ENCODE peak calls at places on chromosomes 13 and 19, in ten cellular contexts. D is psoas muscle, C is kidney, H is testis, X is uterus, S is IMR-90, T is gastrocnemius medialis, Y is neural progenitor cell, B is lower lobe of right lung, M is heart left ventricle. R is an unnamed sample.
A peak's percentile ranks its signal among the peaks of the same experiment; 100 is the strongest.

GRCh38 chr13:91045351-91046034 is 302.0 kb upstream of the MIR17HG start:
- DNase-seq in D (no peak), X (no peak), S (no peak), H (no peak), C (no peak), T (no peak), B (no peak), M (no peak), Y (peak; percentile 26), R (no peak)

GRCh38 chr19:48630289-48631036 is 6.7 kb downstream of the DBP start:
- DNase-seq in T (peak; percentile 64), B (peak; percentile 75), M (peak; percentile 89), S (no peak), X (peak; percentile 74), H (peak; percentile 92), Y (peak; percentile 80), C (peak; percentile 92), D (peak; percentile 68), R (peak; percentile 91)

GRCh38 chr13:97627566-97627965 is 193.6 kb downstream of the RAP2A start:
- DNase-seq in Y (peak; percentile 20), H (peak; percentile 54), D (peak; percentile 69), M (peak; percentile 39), X (peak; percentile 19), S (peak; percentile 95), B (no peak), T (peak; percentile 78), C (peak; percentile 77), R (no peak)

GRCh38 chr13:92843549-92843948 is 383.1 kb upstream of the GPC6 start:
- DNase-seq in C (no peak), Y (no peak), B (no peak), H (no peak), X (no peak), M (no peak), T (no peak), S (peak; percentile 69), D (no peak), R (no peak)

GRCh38 chr19:676343-677105 is at the start of gene FSTL3:
- DNase-seq in S (no peak), H (no peak), B (no peak), Y (peak; percentile 52), D (peak; percentile 58), C (peak; percentile 78), M (no peak), X (peak; percentile 34), T (no peak), R (no peak)

GRCh38 chr13:23678768-23679167 is 108.6 kb downstream of the TNFRSF19 start:
- DNase-seq in C (no peak), T (no peak), X (no peak), Y (no peak), S (no peak), M (no peak), D (no peak), H (no peak), B (no peak), R (no peak)

GRCh38 chr19:58346961-58347929 is 6.0 kb downstream of the A1BG start:
- DNase-seq in X (peak; percentile 68), H (peak; percentile 65), D (peak; percentile 54), M (peak; percentile 60), C (peak; percentile 93), Y (peak; percentile 89), T (no peak), B (peak; percentile 72), S (peak; percentile 63), R (peak; percentile 91)

GRCh38 chr13:99312493-99312883 is 5.3 kb upstream of the GPR183 start:
- DNase-seq in X (peak; percentile 63), M (peak; percentile 75), T (peak; percentile 87), C (no peak), D (peak; percentile 84), Y (no peak), S (peak; percentile 39), H (peak; percentile 53), B (peak; percentile 75), R (no peak)

GRCh38 chr19:3618144-3618810 is 8.3 kb downstream of the CACTIN start:
- DNase-seq in T (no peak), D (peak; percentile 80), S (peak; percentile 29), C (peak; percentile 87), X (peak; percentile 64), B (no peak), Y (peak; percentile 78), M (peak; percentile 76), H (peak; percentile 66), R (peak; percentile 90)

GRCh38 chr19:52296400-52296772 is 583 bp upstream of the ZNF480 start:
- DNase-seq in M (no peak), D (no peak), C (no peak), T (no peak), B (no peak), H (no peak), X (no peak), S (no peak), Y (no peak), R (no peak)

GRCh38 chr13:60788156-60788829 is 391.3 kb downstream of the TDRD3 start:
- DNase-seq in D (peak; percentile 35), Y (no peak), H (peak; percentile 26), T (no peak), B (no peak), S (no peak), M (peak; percentile 36), X (peak; percentile 19), C (no peak), R (no peak)

DNA sequence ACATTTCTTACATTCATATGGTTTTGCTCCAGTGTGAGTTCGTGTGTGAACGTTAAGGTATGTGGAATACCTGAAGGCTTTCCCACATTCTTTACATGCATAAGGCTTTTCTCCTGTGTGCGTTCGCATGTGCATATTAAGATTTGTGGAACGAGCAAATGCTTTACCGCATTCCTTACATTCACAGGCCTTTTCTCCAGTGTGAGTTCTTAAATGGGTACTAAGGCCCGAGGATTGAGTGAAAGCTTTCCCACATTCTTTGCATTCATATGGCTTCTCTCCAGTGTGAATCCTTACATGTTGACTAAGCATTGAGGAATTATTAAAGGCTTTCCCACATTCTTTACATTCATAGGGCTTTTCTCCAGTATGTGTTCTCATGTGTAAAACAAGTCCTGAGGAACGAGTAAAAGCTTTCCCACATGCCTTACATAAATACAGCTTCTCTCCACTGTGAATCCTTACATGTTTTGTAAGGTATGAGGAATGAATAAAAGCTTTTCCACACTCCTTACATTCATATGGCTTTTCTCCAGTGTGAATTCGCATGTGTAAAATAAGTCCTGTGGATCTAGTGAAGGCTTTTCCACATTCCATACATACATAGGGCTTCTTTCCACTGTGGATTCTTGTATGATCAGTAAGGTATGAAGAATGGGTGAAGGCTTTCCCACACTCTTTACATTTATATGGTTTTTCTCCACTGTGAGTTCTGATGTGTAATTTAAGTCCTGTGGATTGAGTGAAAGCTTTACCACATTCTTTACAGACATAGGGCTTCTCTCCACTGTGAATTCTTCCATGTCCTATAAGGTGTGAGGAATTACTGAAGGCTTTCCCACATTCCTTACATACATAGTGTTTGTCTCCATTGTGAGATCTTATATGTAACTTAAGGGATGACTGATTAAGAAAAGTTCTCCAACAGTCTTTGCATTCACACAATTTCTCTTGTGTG is 10.7 kb downstream of the ZNF846 start:
- DNase-seq in S (no peak), Y (no peak), D (no peak), X (no peak), B (no peak), T (no peak), C (no peak), M (no peak), H (no peak), R (no peak)
- H3K9me3 ChIP-seq in S (peaks cover 48% of the 10 kb centered on the region), Y (peaks cover 25% of the 10 kb centered on the region), D (peaks cover 45% of the 10 kb centered on the region), X (peaks cover 5% of the 10 kb centered on the region), B (peaks cover 42% of the 10 kb centered on the region), T (peaks cover 18% of the 10 kb centered on the region), C (peaks cover 14% of the 10 kb centered on the region), M (peaks cover 56% of the 10 kb centered on the region), H (no peaks in the 10 kb centered on the region), R (peaks cover 22% of the 10 kb centered on the region)

GRCh38 chr19:56823956-56824355 is 16.6 kb downstream of the PEG3 start:
- DNase-seq in T (no peak), C (no peak), S (no peak), M (no peak), X (no peak), H (no peak), B (no peak), D (no peak), Y (no peak), R (no peak)
- H3K9me3 ChIP-seq in T (no peaks in the 10 kb centered on the region), C (no peaks in the 10 kb centered on the region), S (peaks cover 47% of the 10 kb centered on the region), M (no peaks in the 10 kb centered on the region), X (no peaks in the 10 kb centered on the region), H (no peaks in the 10 kb centered on the region), B (no peaks in the 10 kb centered on the region), D (no peaks in the 10 kb centered on the region), Y (peaks cover 28% of the 10 kb centered on the region), R (peaks cover 41% of the 10 kb centered on the region)

DNA sequence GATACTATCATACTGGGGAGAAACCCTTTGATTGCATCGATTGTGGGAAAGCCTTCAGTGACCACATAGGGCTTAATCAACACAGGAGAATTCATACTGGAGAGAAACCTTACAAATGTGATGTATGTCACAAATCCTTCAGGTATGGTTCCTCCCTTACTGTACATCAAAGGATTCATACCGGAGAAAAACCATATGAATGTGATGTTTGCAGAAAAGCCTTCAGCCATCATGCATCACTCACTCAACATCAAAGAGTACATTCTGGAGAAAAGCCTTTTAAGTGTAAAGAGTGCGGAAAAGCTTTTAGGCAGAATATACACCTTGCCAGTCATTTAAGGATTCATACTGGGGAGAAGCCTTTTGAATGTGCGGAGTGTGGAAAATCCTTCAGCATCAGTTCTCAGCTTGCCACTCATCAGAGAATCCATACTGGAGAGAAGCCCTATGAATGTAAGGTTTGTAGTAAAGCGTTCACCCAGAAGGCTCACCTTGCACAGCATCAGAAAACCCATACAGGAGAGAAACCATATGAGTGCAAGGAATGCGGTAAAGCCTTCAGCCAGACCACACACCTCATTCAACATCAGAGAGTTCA is 12.9 kb upstream of the ZNF470 start:
- DNase-seq in H (no peak), C (no peak), B (no peak), T (no peak), S (no peak), Y (no peak), M (no peak), X (no peak), D (no peak), R (no peak)
- H3K9me3 ChIP-seq in H (no peaks in the 10 kb centered on the region), C (peaks cover 44% of the 10 kb centered on the region), B (peaks cover 100% of the 10 kb centered on the region), T (peaks cover 48% of the 10 kb centered on the region), S (peaks cover 63% of the 10 kb centered on the region), Y (peaks cover 50% of the 10 kb centered on the region), M (peaks cover 99% of the 10 kb centered on the region), X (peaks cover 98% of the 10 kb centered on the region), D (peaks cover 98% of the 10 kb centered on the region), R (peaks cover 51% of the 10 kb centered on the region)

GRCh38 chr19:33517922-33518321 is 3.7 kb downstream of the PEPD start:
- DNase-seq in C (no peak), M (no peak), T (no peak), Y (no peak), H (no peak), S (no peak), B (no peak), X (no peak), D (no peak), R (no peak)
- H3K9me3 ChIP-seq in C (no peaks in the 10 kb centered on the region), M (no peaks in the 10 kb centered on the region), T (no peaks in the 10 kb centered on the region), Y (no peaks in the 10 kb centered on the region), H (no peaks in the 10 kb centered on the region), S (no peaks in the 10 kb centered on the region), B (no peaks in the 10 kb centered on the region), X (no peaks in the 10 kb centered on the region), D (no peaks in the 10 kb centered on the region), R (no peaks in the 10 kb centered on the region)

DNA sequence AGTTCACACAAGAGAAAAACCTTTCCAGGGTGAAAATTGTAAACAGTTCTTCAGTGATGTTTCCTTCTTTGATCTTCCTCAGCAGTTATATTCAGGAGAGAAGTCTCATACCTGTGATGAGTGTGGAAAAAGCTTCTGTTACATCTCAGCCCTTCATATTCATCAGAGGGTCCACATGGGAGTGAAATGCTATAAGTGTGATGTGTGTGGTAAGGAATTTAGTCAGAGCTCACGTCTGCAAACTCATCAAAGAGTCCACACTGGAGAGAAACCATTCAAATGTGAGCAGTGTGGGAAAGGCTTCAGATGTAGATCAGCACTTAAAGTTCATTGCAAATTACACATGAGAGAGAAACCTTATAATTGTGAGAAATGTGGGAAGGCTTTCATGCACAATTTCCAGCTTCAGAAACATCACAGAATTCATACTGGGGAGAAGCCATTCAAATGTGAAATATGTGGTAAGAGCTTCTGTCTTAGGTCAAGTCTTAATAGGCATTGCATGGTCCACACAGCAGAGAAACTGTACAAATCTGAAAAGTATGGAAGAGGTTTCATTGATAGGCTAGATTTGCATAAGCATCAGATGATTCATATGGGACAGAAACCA is 6.9 kb downstream of the ZNF222 start:
- DNase-seq in C (no peak), D (no peak), X (no peak), H (no peak), B (no peak), Y (no peak), M (no peak), T (no peak), S (no peak), R (no peak)
- H3K9me3 ChIP-seq in C (peaks cover 45% of the 10 kb centered on the region), D (peaks cover 82% of the 10 kb centered on the region), X (peaks cover 62% of the 10 kb centered on the region), H (no peaks in the 10 kb centered on the region), B (peaks cover 87% of the 10 kb centered on the region), Y (peaks cover 11% of the 10 kb centered on the region), M (peaks cover 92% of the 10 kb centered on the region), T (peaks cover 20% of the 10 kb centered on the region), S (peaks cover 50% of the 10 kb centered on the region), R (peaks cover 100% of the 10 kb centered on the region)

R was measured in spleen.